ENCODE peak calls at places on chromosomes 5 and 9, in seven cellular contexts. R is right atrium auricular region, G is cardiac fibroblast, P is transverse colon, Y is left ventricle myocardium inferior, J is stomach, D is cardiac muscle cell. O is an unnamed sample.

GRCh38 chr9:135198889-135199288 is 111.4 kb downstream of the OLFM1 start:
- DNase-seq in R (no peak), G (no peak), P (no peak), Y (no peak), J (no peak), D (no peak), O (no peak)

GRCh38 chr9:122816163-122816867 is 12.1 kb downstream of the PDCL start:
- DNase-seq in R (peak; percentile 63), G (no peak), P (peak; percentile 18), Y (peak; percentile 29), J (no peak), D (peak; percentile 25), O (no peak)

GRCh38 chr9:115328228-115328627 is 210.3 kb upstream of the TNC start:
- DNase-seq in R (no peak), G (peak; percentile 22), P (peak; percentile 9), Y (peak; percentile 18), J (no peak), D (peak; percentile 35), O (peak; percentile 25)

GRCh38 chr9:91301161-91301560 is 60.6 kb downstream of the AUH start:
- DNase-seq in R (no peak), G (peak; percentile 42), P (no peak), Y (no peak), J (no peak), D (peak; percentile 62), O (no peak)

GRCh38 chr5:41414598-41414997 is 95.8 kb downstream of the PLCXD3 start:
- DNase-seq in R (peak; percentile 82), G (peak; percentile 92), P (no peak), Y (no peak), J (no peak), D (peak; percentile 94), O (no peak)

GRCh38 chr5:54821445-54822330 is 163.7 kb downstream of the ESM1 start:
- DNase-seq in R (no peak), G (no peak), P (no peak), Y (no peak), J (peak; percentile 32), D (no peak), O (no peak)

GRCh38 chr5:147699496-147700088 is 82.9 kb downstream of the JAKMIP2 start:
- DNase-seq in R (no peak), G (no peak), P (no peak), Y (no peak), J (no peak), D (no peak), O (no peak)

GRCh38 chr9:107345327-107345726 is 62.2 kb downstream of the RAD23B start:
- DNase-seq in R (peak; percentile 55), G (peak; percentile 70), P (no peak), Y (no peak), J (no peak), D (peak; percentile 60), O (no peak)

GRCh38 chr9:131410051-131410491 is 16.2 kb downstream of the PRRC2B start:
- DNase-seq in R (no peak), G (peak; percentile 52), P (no peak), Y (no peak), J (no peak), D (peak; percentile 77), O (no peak)

GRCh38 chr5:892390-893136 is at the start of the genes BRD9 and TRIP13:
- DNase-seq in R (peak; percentile 73), G (peak; percentile 77), P (peak; percentile 88), Y (peak; percentile 80), J (peak; percentile 85), D (peak; percentile 79), O (peak; percentile 30)

GRCh38 chr5:40381676-40382363 is 297.9 kb upstream of the PTGER4 start:
- DNase-seq in R (no peak), G (no peak), P (no peak), Y (no peak), J (no peak), D (no peak), O (peak; percentile 72)

GRCh38 chr9:123418052-123418430 is 62.0 kb downstream of the CRB2 start:
- DNase-seq in R (no peak), G (no peak), P (no peak), Y (no peak), J (no peak), D (no peak), O (no peak)

GRCh38 chr5:97618721-97619120 is 435.7 kb upstream of the RIOK2 start:
- DNase-seq in R (no peak), G (no peak), P (no peak), Y (no peak), J (no peak), D (peak; percentile 6), O (no peak)

GRCh38 chr5:136375920-136376319 is 10.6 kb upstream of the TRPC7 start:
- DNase-seq in R (no peak), G (no peak), P (no peak), Y (no peak), J (no peak), D (no peak), O (peak; percentile 60)

GRCh38 chr5:81252904-81253303 is 19.8 kb downstream of the CKMT2 start:
- DNase-seq in R (no peak), G (no peak), P (no peak), Y (no peak), J (no peak), D (no peak), O (no peak)

GRCh38 chr5:115573133-115573532 is 28.6 kb upstream of the FEM1C start:
- DNase-seq in R (no peak), G (peak; percentile 69), P (no peak), Y (no peak), J (no peak), D (peak; percentile 58), O (no peak)

GRCh38 chr9:121105531-121105930 is 30.8 kb downstream of the CNTRL start:
- DNase-seq in R (no peak), G (no peak), P (no peak), Y (no peak), J (no peak), D (no peak), O (no peak)

GRCh38 chr9:93680445-93681315 is 104.3 kb downstream of the PHF2 start:
- DNase-seq in R (peak; percentile 52), G (no peak), P (peak; percentile 5), Y (peak; percentile 13), J (peak; percentile 25), D (no peak), O (no peak)

GRCh38 chr5:147998704-147999103 is 65.1 kb upstream of the SPINK5 start:
- DNase-seq in R (no peak), G (no peak), P (no peak), Y (no peak), J (no peak), D (no peak), O (no peak)

GRCh38 chr9:36677611-36678010 is 104.9 kb downstream of the MELK start:
- DNase-seq in R (no peak), G (no peak), P (no peak), Y (no peak), J (no peak), D (no peak), O (peak; percentile 26)

GRCh38 chr9:135070964-135071735 is 16.3 kb upstream of the OLFM1 start:
- DNase-seq in R (no peak), G (no peak), P (peak; percentile 0), Y (no peak), J (peak; percentile 11), D (no peak), O (no peak)

GRCh38 chr9:105625088-105625487 is 37.2 kb upstream of the TAL2 start:
- DNase-seq in R (no peak), G (no peak), P (no peak), Y (no peak), J (no peak), D (no peak), O (no peak)

GRCh38 chr5:102711525-102712240 is 43.4 kb upstream of the PAM start:
- DNase-seq in R (no peak), G (no peak), P (no peak), Y (no peak), J (no peak), D (no peak), O (no peak)

GRCh38 chr5:111744455-111744854 is 12.5 kb downstream of the NREP start:
- DNase-seq in R (no peak), G (no peak), P (no peak), Y (no peak), J (no peak), D (no peak), O (no peak)

GRCh38 chr5:59738039-59738438 is 155.5 kb downstream of the PDE4D start:
- DNase-seq in R (no peak), G (no peak), P (no peak), Y (no peak), J (no peak), D (no peak), O (no peak)

GRCh38 chr5:43315697-43316096 is 2.5 kb upstream of the HMGCS1 start:
- DNase-seq in R (no peak), G (no peak), P (no peak), Y (no peak), J (no peak), D (no peak), O (no peak)

GRCh38 chr9:118612201-118612600 is 757.0 kb downstream of the BRINP1 start:
- DNase-seq in R (no peak), G (no peak), P (no peak), Y (no peak), J (no peak), D (no peak), O (no peak)
- H3K4me3 ChIP-seq in R (no peak overlapping the region), G (no peak overlapping the region), P (no peak overlapping the region), Y (no peak overlapping the region), J (no peak overlapping the region), D (no peak overlapping the region), O (no peak overlapping the region)

DNA sequence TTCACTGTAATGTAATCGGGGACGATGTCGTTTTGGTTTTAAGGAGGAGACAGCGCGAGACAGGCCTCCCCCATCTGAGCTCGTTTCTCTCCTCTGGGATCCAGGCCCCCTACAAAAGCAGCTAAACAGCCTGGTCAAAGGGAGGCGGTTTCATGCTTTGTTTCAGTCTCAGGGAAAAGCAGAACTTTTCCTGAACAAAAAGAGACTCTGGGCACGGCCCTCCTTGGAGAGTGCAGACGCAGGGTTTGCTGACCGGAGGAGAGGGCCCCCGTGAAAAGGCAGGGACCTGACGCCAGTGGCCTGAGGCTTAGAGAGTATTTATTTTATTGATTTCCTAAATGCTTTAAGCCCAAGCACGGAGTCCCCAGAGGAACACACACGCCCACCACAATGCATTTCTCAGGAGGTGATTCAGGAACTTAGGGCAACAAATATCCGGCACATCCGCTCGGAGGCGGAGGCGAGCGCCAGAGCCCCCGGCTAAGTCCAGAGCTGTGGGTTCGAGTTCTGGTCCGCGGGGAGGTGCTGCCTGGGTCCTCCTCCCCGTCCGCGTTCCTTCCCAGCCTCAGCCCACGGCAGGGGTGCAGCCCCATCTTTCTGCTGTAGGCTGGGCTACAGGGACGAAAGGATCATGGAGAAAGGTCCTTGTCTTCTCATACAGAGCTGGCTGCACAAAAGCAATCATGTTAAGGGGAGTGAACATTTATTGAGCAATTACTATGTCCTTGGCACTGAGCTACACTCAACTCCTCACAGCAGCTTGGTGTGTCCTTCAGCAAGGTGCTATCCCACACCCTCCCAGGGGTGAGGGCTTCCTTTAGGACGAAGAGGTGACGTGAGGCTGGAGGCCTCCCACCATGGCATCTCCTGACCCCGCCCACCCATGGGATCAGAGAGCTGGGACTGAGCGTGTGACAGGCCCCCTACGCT is 40.0 kb downstream of the PTGES start:
- DNase-seq in R (no peak), G (peak; percentile 51), P (no peak), Y (no peak), J (no peak), D (peak; percentile 52), O (no peak)
- TF ChIP-seq CTCF in R (no peak), G (no peak), P (no peak), Y (no peak), J (no peak), D (no peak), O (no peak)

GRCh38 chr9:136364369-136364748 is 815 bp upstream of the DNLZ start:
- DNase-seq in R (no peak), G (no peak), P (no peak), Y (no peak), J (no peak), D (no peak), O (no peak)
- H3K4me3 ChIP-seq in R (no peak overlapping the region), G (no peak overlapping the region), P (no peak overlapping the region), Y (no peak overlapping the region), J (no peak overlapping the region), D (no peak overlapping the region), O (no peak overlapping the region)

GRCh38 chr5:174816858-174817257 is 92.5 kb downstream of the MSX2 start:
- DNase-seq in R (no peak), G (no peak), P (no peak), Y (no peak), J (no peak), D (no peak), O (no peak)
- TF ChIP-seq CTCF in R (no peak), G (peak; percentile 29), P (no peak), Y (peak; percentile 30), J (no peak), D (peak; percentile 29), O (no peak)